ENCODE peak calls at places on chromosomes 7 and 10, in nine cellular contexts. One of them, this sample, is unnamed.

GRCh38 chr7:37491919-37492694 is 43.4 kb upstream of the ELMO1 start:
- DNase-seq in uterus: no peak
- DNase-seq in kidney: no peak
- DNase-seq in HCT116: no peak
- DNase-seq in psoas muscle: no peak
- DNase-seq in breast epithelium: no peak
- DNase-seq in HepG2: no peak
- DNase-seq in ovary: no peak
- DNase-seq in astrocyte: no peak
- DNase-seq in this sample: no peak

GRCh38 chr7:30795161-30795943 is 24.1 kb downstream of the MINDY4 start:
- DNase-seq in uterus: no peak
- DNase-seq in kidney: no peak
- DNase-seq in HCT116: peak; percentile 3
- DNase-seq in psoas muscle: no peak
- DNase-seq in breast epithelium: no peak
- DNase-seq in HepG2: no peak
- DNase-seq in ovary: no peak
- DNase-seq in astrocyte: no peak
- DNase-seq in this sample: no peak

GRCh38 chr10:98582363-98582762 is 135.6 kb upstream of the HPS1 start:
- DNase-seq in uterus: no peak
- DNase-seq in kidney: no peak
- DNase-seq in HCT116: no peak
- DNase-seq in psoas muscle: no peak
- DNase-seq in breast epithelium: no peak
- DNase-seq in HepG2: no peak
- DNase-seq in ovary: no peak
- DNase-seq in astrocyte: no peak
- DNase-seq in this sample: no peak

GRCh38 chr7:66157060-66157459 is 42.4 kb downstream of the CRCP start:
- DNase-seq in uterus: no peak
- DNase-seq in kidney: no peak
- DNase-seq in HCT116: no peak
- DNase-seq in psoas muscle: no peak
- DNase-seq in breast epithelium: no peak
- DNase-seq in HepG2: no peak
- DNase-seq in ovary: no peak
- DNase-seq in astrocyte: no peak
- DNase-seq in this sample: no peak

GRCh38 chr7:116329845-116330503 is 119.6 kb downstream of the TES start:
- DNase-seq in uterus: no peak
- DNase-seq in kidney: no peak
- DNase-seq in HCT116: no peak
- DNase-seq in psoas muscle: no peak
- DNase-seq in breast epithelium: no peak
- DNase-seq in HepG2: no peak
- DNase-seq in ovary: no peak
- DNase-seq in astrocyte: no peak
- DNase-seq in this sample: no peak

GRCh38 chr10:6083523-6084475 is 5.0 kb upstream of the RBM17 start:
- DNase-seq in uterus: no peak
- DNase-seq in kidney: no peak
- DNase-seq in HCT116: no peak
- DNase-seq in psoas muscle: no peak
- DNase-seq in breast epithelium: no peak
- DNase-seq in HepG2: no peak
- DNase-seq in ovary: no peak
- DNase-seq in astrocyte: peak; percentile 62
- DNase-seq in this sample: no peak

GRCh38 chr10:96360331-96360730 is 1.5 kb upstream of the OPALIN start:
- DNase-seq in uterus: no peak
- DNase-seq in kidney: no peak
- DNase-seq in HCT116: no peak
- DNase-seq in psoas muscle: no peak
- DNase-seq in breast epithelium: no peak
- DNase-seq in HepG2: no peak
- DNase-seq in ovary: no peak
- DNase-seq in astrocyte: no peak
- DNase-seq in this sample: no peak

GRCh38 chr10:65611592-65611991 is 1314.2 kb upstream of the LRRTM3 start:
- DNase-seq in uterus: no peak
- DNase-seq in kidney: no peak
- DNase-seq in HCT116: no peak
- DNase-seq in psoas muscle: no peak
- DNase-seq in breast epithelium: no peak
- DNase-seq in HepG2: no peak
- DNase-seq in ovary: no peak
- DNase-seq in astrocyte: no peak
- DNase-seq in this sample: no peak

GRCh38 chr10:99888623-99889022 is 106.2 kb downstream of the ABCC2 start:
- DNase-seq in uterus: no peak
- DNase-seq in kidney: no peak
- DNase-seq in HCT116: no peak
- DNase-seq in psoas muscle: no peak
- DNase-seq in breast epithelium: no peak
- DNase-seq in HepG2: no peak
- DNase-seq in ovary: no peak
- DNase-seq in astrocyte: peak; percentile 59
- DNase-seq in this sample: no peak

GRCh38 chr10:101986277-101986971 is 69.5 kb downstream of the ARMH3 start:
- DNase-seq in uterus: no peak
- DNase-seq in kidney: no peak
- DNase-seq in HCT116: no peak
- DNase-seq in psoas muscle: no peak
- DNase-seq in breast epithelium: no peak
- DNase-seq in HepG2: no peak
- DNase-seq in ovary: peak; percentile 23
- DNase-seq in astrocyte: no peak
- DNase-seq in this sample: peak; percentile 39

GRCh38 chr7:157485961-157486510 is 149.2 kb downstream of the DNAJB6 start:
- DNase-seq in uterus: no peak
- DNase-seq in kidney: no peak
- DNase-seq in HCT116: no peak
- DNase-seq in psoas muscle: no peak
- DNase-seq in breast epithelium: no peak
- DNase-seq in HepG2: no peak
- DNase-seq in ovary: no peak
- DNase-seq in astrocyte: no peak
- DNase-seq in this sample: no peak

GRCh38 chr10:599767-600166 is 89.7 kb downstream of the DIP2C start:
- DNase-seq in uterus: no peak
- DNase-seq in kidney: no peak
- DNase-seq in HCT116: no peak
- DNase-seq in psoas muscle: no peak
- DNase-seq in breast epithelium: no peak
- DNase-seq in HepG2: no peak
- DNase-seq in ovary: no peak
- DNase-seq in astrocyte: no peak
- DNase-seq in this sample: no peak
- H3K27ac ChIP-seq in uterus: no peak overlapping the region
- H3K27ac ChIP-seq in kidney: no peak overlapping the region
- H3K27ac ChIP-seq in HCT116: no peak overlapping the region
- H3K27ac ChIP-seq in psoas muscle: no peak overlapping the region
- H3K27ac ChIP-seq in breast epithelium: no peak overlapping the region
- H3K27ac ChIP-seq in HepG2: no peak overlapping the region
- H3K27ac ChIP-seq in ovary: no peak overlapping the region
- H3K27ac ChIP-seq in astrocyte: peak overlapping the region; percentile 96
- H3K27ac ChIP-seq in this sample: no peak overlapping the region

GRCh38 chr7:67821116-67821515 is 824.5 kb downstream of the TYW1 start:
- DNase-seq in uterus: no peak
- DNase-seq in kidney: no peak
- DNase-seq in HCT116: no peak
- DNase-seq in psoas muscle: no peak
- DNase-seq in breast epithelium: no peak
- DNase-seq in HepG2: no peak
- DNase-seq in ovary: no peak
- DNase-seq in astrocyte: no peak
- DNase-seq in this sample: no peak
- TF ChIP-seq CTCF in uterus: no peak
- TF ChIP-seq CTCF in kidney: no peak
- TF ChIP-seq CTCF in HCT116: no peak
- TF ChIP-seq CTCF in psoas muscle: no peak
- TF ChIP-seq CTCF in breast epithelium: no peak
- TF ChIP-seq CTCF in HepG2: no peak
- TF ChIP-seq CTCF in ovary: no peak
- TF ChIP-seq CTCF in astrocyte: no peak
- TF ChIP-seq CTCF in this sample: no peak

GRCh38 chr10:12195281-12195602 is 449 bp downstream of the NUDT5 start:
- DNase-seq in uterus: no peak
- DNase-seq in kidney: no peak
- DNase-seq in HCT116: no peak
- DNase-seq in psoas muscle: no peak
- DNase-seq in breast epithelium: no peak
- DNase-seq in HepG2: no peak
- DNase-seq in ovary: no peak
- DNase-seq in astrocyte: no peak
- DNase-seq in this sample: no peak
- H3K4me3 ChIP-seq in uterus: peak overlapping the region; percentile 89
- H3K4me3 ChIP-seq in kidney: peak overlapping the region; percentile 89
- H3K4me3 ChIP-seq in HCT116: peak overlapping the region; percentile 83
- H3K4me3 ChIP-seq in psoas muscle: peak overlapping the region; percentile 98
- H3K4me3 ChIP-seq in breast epithelium: peak overlapping the region; percentile 66
- H3K4me3 ChIP-seq in HepG2: peak overlapping the region; percentile 91
- H3K4me3 ChIP-seq in ovary: peak overlapping the region; percentile 56
- H3K4me3 ChIP-seq in astrocyte: peak overlapping the region; percentile 95
- H3K4me3 ChIP-seq in this sample: peak overlapping the region; percentile 91

GRCh38 chr7:24980695-24981543 is 941 bp upstream of the OSBPL3 start:
- DNase-seq in uterus: peak; percentile 18
- DNase-seq in kidney: peak; percentile 76
- DNase-seq in HCT116: no peak
- DNase-seq in psoas muscle: peak; percentile 18
- DNase-seq in breast epithelium: no peak
- DNase-seq in HepG2: no peak
- DNase-seq in ovary: peak; percentile 39
- DNase-seq in astrocyte: no peak
- DNase-seq in this sample: peak; percentile 28
- H3K27ac ChIP-seq in uterus: peak overlapping the region; percentile 71
- H3K27ac ChIP-seq in kidney: peak overlapping the region; percentile 92
- H3K27ac ChIP-seq in HCT116: peak overlapping the region; percentile 78
- H3K27ac ChIP-seq in psoas muscle: peak overlapping the region; percentile 83
- H3K27ac ChIP-seq in breast epithelium: peak overlapping the region; percentile 80
- H3K27ac ChIP-seq in HepG2: peak overlapping the region; percentile 81
- H3K27ac ChIP-seq in ovary: peak overlapping the region; percentile 86
- H3K27ac ChIP-seq in astrocyte: peak overlapping the region; percentile 78
- H3K27ac ChIP-seq in this sample: peak overlapping the region; percentile 92

DNA sequence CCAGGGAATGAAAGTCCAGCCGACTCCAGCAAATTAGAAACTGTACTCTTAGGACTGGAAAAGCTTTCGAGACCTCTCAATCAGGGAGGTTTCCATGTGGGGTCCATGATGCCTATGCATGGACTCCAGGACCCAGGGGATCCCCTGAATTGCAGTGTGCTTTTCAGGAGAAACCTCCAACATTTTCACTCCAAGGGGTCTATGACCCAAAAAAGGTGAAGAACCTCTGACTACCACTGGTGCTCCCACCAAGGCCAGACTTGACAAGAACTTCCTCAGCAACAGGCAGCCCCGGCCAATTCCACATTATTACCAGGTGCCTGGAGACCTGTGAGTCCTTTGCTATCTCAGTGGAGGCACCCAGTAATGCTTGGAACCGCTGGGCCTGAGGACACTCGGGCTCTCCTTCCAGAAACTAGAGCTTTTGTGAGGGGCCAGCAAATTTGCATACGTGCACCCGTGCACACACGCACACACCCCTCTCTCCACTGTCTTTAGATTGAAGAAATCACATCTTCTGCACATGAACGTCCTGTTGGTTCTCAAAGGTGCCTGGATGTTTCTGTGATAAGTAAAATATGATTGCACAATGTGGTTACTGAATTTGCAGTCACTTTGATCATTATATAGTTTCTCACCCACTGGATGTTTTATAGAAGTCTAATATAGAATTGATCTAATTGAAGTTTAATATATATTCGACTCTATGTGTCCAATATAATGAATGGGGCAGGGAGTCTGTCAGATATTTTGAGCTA is 54.7 kb downstream of the SYPL1 start:
- DNase-seq in uterus: no peak
- DNase-seq in kidney: no peak
- DNase-seq in HCT116: no peak
- DNase-seq in psoas muscle: no peak
- DNase-seq in breast epithelium: no peak
- DNase-seq in HepG2: no peak
- DNase-seq in ovary: no peak
- DNase-seq in astrocyte: no peak
- DNase-seq in this sample: no peak
- TF ChIP-seq CTCF in uterus: no peak
- TF ChIP-seq CTCF in kidney: no peak
- TF ChIP-seq CTCF in HCT116: no peak
- TF ChIP-seq CTCF in psoas muscle: no peak
- TF ChIP-seq CTCF in breast epithelium: no peak
- TF ChIP-seq CTCF in HepG2: no peak
- TF ChIP-seq CTCF in ovary: no peak
- TF ChIP-seq CTCF in astrocyte: no peak
- TF ChIP-seq CTCF in this sample: no peak

DNA sequence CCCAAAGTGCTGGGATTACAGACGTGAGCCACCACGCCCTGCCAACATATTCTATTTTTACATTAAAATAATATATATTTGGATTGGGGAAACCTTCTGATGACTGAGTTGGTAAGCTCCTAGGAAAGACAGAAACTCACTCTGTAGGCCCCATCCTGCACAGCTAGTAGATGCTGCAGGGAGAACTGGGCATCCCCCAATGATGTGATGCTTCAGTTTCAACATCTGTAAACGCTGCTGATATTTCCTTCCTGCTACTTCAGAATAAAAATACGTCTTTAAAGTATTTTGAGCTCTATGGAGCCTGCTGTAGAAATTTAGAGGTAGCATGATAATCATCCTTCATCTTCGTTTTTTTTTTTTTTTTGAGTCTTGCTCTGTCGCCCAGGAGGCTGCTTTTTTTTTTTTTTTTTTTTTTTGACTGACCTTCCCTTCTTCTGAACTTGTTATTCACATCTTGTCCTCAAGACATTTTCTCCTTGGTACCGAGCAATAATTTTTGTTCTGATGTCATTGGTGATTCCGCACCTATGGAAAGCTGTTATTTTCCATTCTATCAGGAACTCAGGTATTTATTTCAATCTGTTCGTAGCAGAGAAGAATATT is 21.8 kb upstream of the INPP5F start:
- DNase-seq in uterus: no peak
- DNase-seq in kidney: no peak
- DNase-seq in HCT116: no peak
- DNase-seq in psoas muscle: no peak
- DNase-seq in breast epithelium: no peak
- DNase-seq in HepG2: no peak
- DNase-seq in ovary: no peak
- DNase-seq in astrocyte: no peak
- DNase-seq in this sample: no peak
- H3K4me3 ChIP-seq in uterus: no peak overlapping the region
- H3K4me3 ChIP-seq in kidney: no peak overlapping the region
- H3K4me3 ChIP-seq in HCT116: no peak overlapping the region
- H3K4me3 ChIP-seq in psoas muscle: no peak overlapping the region
- H3K4me3 ChIP-seq in breast epithelium: no peak overlapping the region
- H3K4me3 ChIP-seq in HepG2: no peak overlapping the region
- H3K4me3 ChIP-seq in ovary: no peak overlapping the region
- H3K4me3 ChIP-seq in astrocyte: no peak overlapping the region
- H3K4me3 ChIP-seq in this sample: no peak overlapping the region